ENCODE peak calls at places on chromosomes 1 and 21, in seven cellular contexts. One of them, this sample, is unnamed. For H3K4me1, the result is how much of the 10 kb centered on the place peaks cover.

GRCh38 chr1:245614476-245614875 is 459.7 kb downstream of the KIF26B start:
- DNase-seq in HCT116: no peak
- DNase-seq in MM.1S: no peak
- DNase-seq in PC-3: no peak
- DNase-seq in hepatocyte: no peak
- DNase-seq in neural progenitor cell: no peak
- DNase-seq in OCI-LY7: no peak
- DNase-seq in this sample: peak

GRCh38 chr1:173213665-173214064 is 6.5 kb upstream of the TNFSF4 start:
- DNase-seq in hepatocyte: no peak
- DNase-seq in HCT116: no peak
- DNase-seq in OCI-LY7: peak
- DNase-seq in MM.1S: no peak
- DNase-seq in PC-3: peak
- DNase-seq in neural progenitor cell: no peak
- DNase-seq in this sample: no peak

GRCh38 chr1:201916649-201917249 is 28.1 kb downstream of the SHISA4 start:
- DNase-seq in neural progenitor cell: no peak
- DNase-seq in HCT116: no peak
- DNase-seq in PC-3: peak
- DNase-seq in OCI-LY7: no peak
- DNase-seq in MM.1S: peak
- DNase-seq in hepatocyte: peak
- DNase-seq in this sample: peak

GRCh38 chr1:156706647-156707008 is 1.2 kb upstream of the CRABP2 start:
- DNase-seq in PC-3: peak
- DNase-seq in OCI-LY7: no peak
- DNase-seq in hepatocyte: peak
- DNase-seq in MM.1S: no peak
- DNase-seq in neural progenitor cell: peak
- DNase-seq in HCT116: no peak
- DNase-seq in this sample: peak

GRCh38 chr1:204493882-204494280 is 724 bp downstream of the PIK3C2B start:
- DNase-seq in HCT116: no peak
- DNase-seq in OCI-LY7: peak
- DNase-seq in PC-3: peak
- DNase-seq in hepatocyte: peak
- DNase-seq in neural progenitor cell: peak
- DNase-seq in MM.1S: peak
- DNase-seq in this sample: peak

GRCh38 chr1:152752225-152752624 is 5.6 kb upstream of the KPRP start:
- DNase-seq in MM.1S: no peak
- DNase-seq in neural progenitor cell: no peak
- DNase-seq in hepatocyte: no peak
- DNase-seq in OCI-LY7: no peak
- DNase-seq in HCT116: no peak
- DNase-seq in PC-3: peak
- DNase-seq in this sample: peak

GRCh38 chr1:37479255-37480124 is 5.1 kb downstream of the ZC3H12A start:
- DNase-seq in hepatocyte: peak
- DNase-seq in PC-3: peak
- DNase-seq in neural progenitor cell: no peak
- DNase-seq in HCT116: peak
- DNase-seq in MM.1S: peak
- DNase-seq in OCI-LY7: peak
- DNase-seq in this sample: peak

GRCh38 chr1:225990705-225991464 is 8.3 kb downstream of the SDE2 start:
- DNase-seq in MM.1S: peak
- DNase-seq in OCI-LY7: peak
- DNase-seq in neural progenitor cell: no peak
- DNase-seq in HCT116: no peak
- DNase-seq in PC-3: no peak
- DNase-seq in hepatocyte: no peak
- DNase-seq in this sample: no peak

GRCh38 chr1:95384570-95384969 is 150.6 kb downstream of the RWDD3 start:
- DNase-seq in hepatocyte: peak
- DNase-seq in neural progenitor cell: peak
- DNase-seq in MM.1S: peak
- DNase-seq in OCI-LY7: peak
- DNase-seq in HCT116: no peak
- DNase-seq in PC-3: peak
- DNase-seq in this sample: peak

GRCh38 chr1:94319319-94320180 is 82.2 kb upstream of the ARHGAP29 start:
- DNase-seq in MM.1S: no peak
- DNase-seq in HCT116: no peak
- DNase-seq in PC-3: peak
- DNase-seq in hepatocyte: no peak
- DNase-seq in OCI-LY7: no peak
- DNase-seq in neural progenitor cell: peak
- DNase-seq in this sample: no peak

GRCh38 chr1:71667224-71667623 is 586.4 kb upstream of the ZRANB2 start:
- DNase-seq in OCI-LY7: no peak
- DNase-seq in PC-3: peak
- DNase-seq in neural progenitor cell: no peak
- DNase-seq in HCT116: no peak
- DNase-seq in MM.1S: no peak
- DNase-seq in hepatocyte: no peak
- DNase-seq in this sample: peak

GRCh38 chr21:41289431-41289830 is 27.2 kb upstream of the FAM3B start:
- DNase-seq in OCI-LY7: no peak
- DNase-seq in HCT116: peak
- DNase-seq in neural progenitor cell: peak
- DNase-seq in PC-3: no peak
- DNase-seq in MM.1S: no peak
- DNase-seq in hepatocyte: peak
- DNase-seq in this sample: no peak

GRCh38 chr1:201510734-201511133 is 3.8 kb upstream of the CSRP1 start:
- DNase-seq in neural progenitor cell: no peak
- DNase-seq in OCI-LY7: peak
- DNase-seq in HCT116: no peak
- DNase-seq in MM.1S: no peak
- DNase-seq in hepatocyte: no peak
- DNase-seq in PC-3: no peak
- DNase-seq in this sample: no peak

GRCh38 chr1:202807367-202807925 is 775 bp downstream of the KDM5B start:
- DNase-seq in hepatocyte: peak
- DNase-seq in neural progenitor cell: peak
- DNase-seq in OCI-LY7: no peak
- DNase-seq in PC-3: no peak
- DNase-seq in MM.1S: no peak
- DNase-seq in HCT116: no peak
- DNase-seq in this sample: peak

GRCh38 chr1:155009221-155009711 is 6.7 kb downstream of the ZBTB7B start:
- DNase-seq in OCI-LY7: no peak
- DNase-seq in HCT116: no peak
- DNase-seq in PC-3: no peak
- DNase-seq in hepatocyte: no peak
- DNase-seq in MM.1S: no peak
- DNase-seq in neural progenitor cell: no peak
- DNase-seq in this sample: no peak

GRCh38 chr1:162564762-162565218 is 3.3 kb downstream of the UAP1 start:
- DNase-seq in PC-3: no peak
- DNase-seq in MM.1S: no peak
- DNase-seq in OCI-LY7: no peak
- DNase-seq in hepatocyte: no peak
- DNase-seq in neural progenitor cell: no peak
- DNase-seq in HCT116: no peak
- DNase-seq in this sample: peak

GRCh38 chr1:172834609-172835008 is 175.7 kb downstream of the FASLG start:
- DNase-seq in OCI-LY7: no peak
- DNase-seq in hepatocyte: no peak
- DNase-seq in neural progenitor cell: no peak
- DNase-seq in MM.1S: no peak
- DNase-seq in PC-3: no peak
- DNase-seq in HCT116: no peak
- DNase-seq in this sample: no peak

GRCh38 chr1:203082571-203083462 is 3.0 kb downstream of the MYOG start:
- DNase-seq in MM.1S: peak
- DNase-seq in neural progenitor cell: no peak
- DNase-seq in OCI-LY7: no peak
- DNase-seq in hepatocyte: no peak
- DNase-seq in PC-3: no peak
- DNase-seq in HCT116: no peak
- DNase-seq in this sample: no peak

GRCh38 chr1:44040418-44040817 is 9.2 kb upstream of the SLC6A9 start:
- DNase-seq in neural progenitor cell: no peak
- DNase-seq in HCT116: no peak
- DNase-seq in OCI-LY7: no peak
- DNase-seq in MM.1S: no peak
- DNase-seq in PC-3: no peak
- DNase-seq in hepatocyte: no peak
- DNase-seq in this sample: no peak
- H3K4me1 ChIP-seq in neural progenitor cell: under half
- H3K4me1 ChIP-seq in HCT116: under half
- H3K4me1 ChIP-seq in OCI-LY7: under half
- H3K4me1 ChIP-seq in MM.1S: under half
- H3K4me1 ChIP-seq in PC-3: half or more
- H3K4me1 ChIP-seq in hepatocyte: under half
- H3K4me1 ChIP-seq in this sample: under half

GRCh38 chr1:84407524-84408318 is 9.4 kb downstream of the DNASE2B start:
- DNase-seq in OCI-LY7: no peak
- DNase-seq in MM.1S: no peak
- DNase-seq in hepatocyte: no peak
- DNase-seq in PC-3: peak
- DNase-seq in HCT116: no peak
- DNase-seq in neural progenitor cell: no peak
- DNase-seq in this sample: no peak
- TF ChIP-seq EZH2phosphoT487 in OCI-LY7: no peak
- TF ChIP-seq EZH2phosphoT487 in MM.1S: no peak
- TF ChIP-seq EZH2phosphoT487 in hepatocyte: no peak
- TF ChIP-seq EZH2phosphoT487 in PC-3: no peak
- TF ChIP-seq EZH2phosphoT487 in HCT116: no peak
- TF ChIP-seq EZH2phosphoT487 in neural progenitor cell: no peak
- TF ChIP-seq EZH2phosphoT487 in this sample: no peak

DNA sequence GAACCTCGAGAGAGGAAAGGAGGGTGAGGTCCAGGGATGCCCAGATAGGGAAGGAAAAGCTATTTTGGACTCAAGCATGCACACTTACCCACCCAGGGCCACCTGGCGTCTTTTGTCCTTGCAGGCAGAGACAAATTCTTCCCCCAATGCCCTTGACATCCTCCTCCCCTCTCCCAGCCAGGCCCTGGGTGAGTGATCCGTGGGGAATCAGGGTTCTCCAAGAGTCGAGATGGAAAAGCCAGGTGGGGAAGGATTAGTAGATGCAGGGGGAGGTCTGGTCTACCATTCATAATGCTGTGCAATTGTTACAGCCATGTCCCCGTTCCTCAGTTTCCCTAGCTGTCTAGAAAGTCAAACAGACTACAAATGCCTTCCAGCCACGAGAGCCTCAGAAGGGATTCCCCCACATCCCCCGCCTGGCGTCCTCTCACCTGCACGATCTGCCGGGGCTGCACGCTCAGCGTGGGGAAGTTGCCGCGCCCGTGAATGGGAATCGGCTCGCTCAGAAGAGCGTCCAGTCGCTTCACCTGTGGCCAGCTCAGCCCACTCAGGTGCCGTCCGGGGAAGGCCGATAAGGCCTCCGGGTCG is 580 bp downstream of the TENT5B start:
- DNase-seq in neural progenitor cell: no peak
- DNase-seq in HCT116: no peak
- DNase-seq in MM.1S: no peak
- DNase-seq in PC-3: no peak
- DNase-seq in OCI-LY7: no peak
- DNase-seq in hepatocyte: no peak
- DNase-seq in this sample: no peak
- H3K4me3 ChIP-seq in neural progenitor cell: peak
- H3K4me3 ChIP-seq in HCT116: peak
- H3K4me3 ChIP-seq in MM.1S: no peak
- H3K4me3 ChIP-seq in PC-3: peak
- H3K4me3 ChIP-seq in OCI-LY7: no peak
- H3K4me3 ChIP-seq in hepatocyte: peak
- H3K4me3 ChIP-seq in this sample: no peak

DNA sequence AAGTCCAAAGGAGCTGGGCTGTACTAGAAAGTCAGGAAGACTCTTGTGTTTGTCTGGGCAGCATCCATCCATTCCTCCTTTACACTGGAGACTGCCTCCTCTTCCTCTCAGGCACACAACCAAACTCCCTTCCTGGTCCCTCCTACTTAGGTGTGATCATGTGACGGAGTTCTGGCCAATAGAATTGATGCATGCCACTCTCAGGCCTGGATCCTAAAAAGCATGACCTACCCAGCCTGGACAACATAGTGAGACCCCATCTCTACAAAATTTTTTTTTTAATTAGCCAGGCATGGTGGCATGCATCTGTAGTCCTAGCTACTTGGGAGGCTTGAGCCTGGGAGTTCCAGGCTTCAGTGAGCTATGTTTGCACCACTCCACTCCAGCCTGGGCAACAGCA is 8.6 kb downstream of the FAM43B start:
- DNase-seq in OCI-LY7: no peak
- DNase-seq in neural progenitor cell: no peak
- DNase-seq in PC-3: no peak
- DNase-seq in HCT116: no peak
- DNase-seq in hepatocyte: no peak
- DNase-seq in MM.1S: no peak
- DNase-seq in this sample: no peak
- H3K4me1 ChIP-seq in OCI-LY7: under half
- H3K4me1 ChIP-seq in neural progenitor cell: under half
- H3K4me1 ChIP-seq in PC-3: under half
- H3K4me1 ChIP-seq in HCT116: under half
- H3K4me1 ChIP-seq in hepatocyte: under half
- H3K4me1 ChIP-seq in MM.1S: under half
- H3K4me1 ChIP-seq in this sample: under half